ENCODE peak calls at places on chromosomes 2 and 18, in six cellular contexts. S, O, I, P, N and H are unnamed samples.
A peak's percentile ranks its signal among the peaks of the same experiment; 100 is the strongest.

GRCh38 chr2:85439986-85440385 is 21.5 kb downstream of the SH2D6 start:
- DNase-seq in S (no peak), O (no peak), I (no peak), P (no peak), N (no peak), H (no peak)

GRCh38 chr2:173909846-173910245 is 55.3 kb downstream of the SP3 start:
- DNase-seq in S (no peak), O (no peak), I (no peak), P (no peak), N (no peak), H (no peak)

GRCh38 chr2:169050476-169051240 is 18.7 kb upstream of the DHRS9 start:
- DNase-seq in S (no peak), O (peak; percentile 16), I (no peak), P (no peak), N (no peak), H (no peak)

GRCh38 chr18:10482985-10483949 is 28.8 kb downstream of the APCDD1 start:
- DNase-seq in S (no peak), O (no peak), I (no peak), P (no peak), N (no peak), H (no peak)

GRCh38 chr18:8990276-8991031 is 112.0 kb upstream of the NDUFV2 start:
- DNase-seq in S (no peak), O (no peak), I (peak; percentile 93), P (no peak), N (no peak), H (no peak)

GRCh38 chr2:68385232-68385906 is 20.3 kb downstream of the PLEK start:
- DNase-seq in S (no peak), O (no peak), I (no peak), P (no peak), N (no peak), H (no peak)

GRCh38 chr2:204046145-204046544 is 109.6 kb downstream of the ICOS start:
- DNase-seq in S (no peak), O (no peak), I (no peak), P (no peak), N (no peak), H (no peak)

GRCh38 chr18:49008156-49008555 is 57.4 kb upstream of the SMAD7 start:
- DNase-seq in S (no peak), O (no peak), I (no peak), P (no peak), N (no peak), H (no peak)

GRCh38 chr2:97870396-97870843 is 125.3 kb downstream of the TMEM131 start:
- DNase-seq in S (no peak), O (peak; percentile 86), I (no peak), P (peak; percentile 30), N (no peak), H (no peak)

GRCh38 chr2:236910966-236911495 is 174.7 kb upstream of the COPS8 start:
- DNase-seq in S (no peak), O (no peak), I (no peak), P (no peak), N (no peak), H (no peak)

GRCh38 chr2:208174144-208174543 is 10.8 kb upstream of the CRYGA start:
- DNase-seq in S (no peak), O (no peak), I (no peak), P (no peak), N (no peak), H (no peak)

GRCh38 chr2:23425338-23425871 is 40.4 kb downstream of the KLHL29 start:
- DNase-seq in S (no peak), O (no peak), I (no peak), P (no peak), N (no peak), H (no peak)

GRCh38 chr2:61433606-61434005 is 37.3 kb downstream of the USP34 start:
- DNase-seq in S (no peak), O (no peak), I (no peak), P (no peak), N (no peak), H (no peak)

GRCh38 chr2:215736653-215737290 is 276.6 kb downstream of the MREG start:
- DNase-seq in S (no peak), O (no peak), I (no peak), P (no peak), N (peak; percentile 51), H (no peak)

GRCh38 chr2:160630801-160631590 is 137.4 kb upstream of the RBMS1 start:
- DNase-seq in S (no peak), O (no peak), I (no peak), P (no peak), N (no peak), H (no peak)

GRCh38 chr2:166487082-166487654 is 6.9 kb downstream of the SCN7A start:
- DNase-seq in S (no peak), O (no peak), I (no peak), P (no peak), N (no peak), H (no peak)

GRCh38 chr18:72727038-72727690 is 140.6 kb downstream of the NETO1 start:
- DNase-seq in S (no peak), O (no peak), I (no peak), P (no peak), N (no peak), H (no peak)

GRCh38 chr18:10705786-10706185 is 180.0 kb downstream of the NAPG start:
- DNase-seq in S (no peak), O (no peak), I (no peak), P (no peak), N (no peak), H (no peak)

GRCh38 chr2:221429741-221430491 is 142.2 kb downstream of the EPHA4 start:
- DNase-seq in S (no peak), O (no peak), I (peak; percentile 45), P (no peak), N (no peak), H (no peak)

GRCh38 chr2:23663730-23664005 is 263.3 kb downstream of the ATAD2B start:
- DNase-seq in S (no peak), O (no peak), I (no peak), P (no peak), N (no peak), H (no peak)

GRCh38 chr2:209525834-209526281 is 102.0 kb downstream of the MAP2 start:
- DNase-seq in S (peak; percentile 51), O (peak; percentile 60), I (no peak), P (no peak), N (no peak), H (peak; percentile 62)

GRCh38 chr18:8625693-8626092 is 16.5 kb downstream of the RAB12 start:
- DNase-seq in S (no peak), O (no peak), I (no peak), P (no peak), N (no peak), H (no peak)

GRCh38 chr2:191954446-191954845 is 107.6 kb upstream of the CAVIN2 start:
- DNase-seq in S (no peak), O (no peak), I (no peak), P (no peak), N (no peak), H (no peak)

GRCh38 chr2:40004336-40004735 is 225.3 kb upstream of the THUMPD2 start:
- DNase-seq in S (no peak), O (peak; percentile 59), I (no peak), P (no peak), N (no peak), H (no peak)